ENCODE peak calls at places on chromosomes 16 and 17, in seven cellular contexts. M is CD8-positive, alpha-beta memory T cell; J is GM23248; H is CD8-positive, alpha-beta T cell; P is RWPE1; F is heart left ventricle; R is H9. Y is an unnamed sample.

GRCh38 chr16:69323428-69323827 is 7.0 kb downstream of the PDF start:
- DNase-seq in M (no peak), J (no peak), H (no peak), P (no peak), F (no peak), R (no peak), Y (no peak)

GRCh38 chr16:23597003-23597756 is 1.1 kb upstream of the NDUFAB1 start:
- DNase-seq in M (no peak), J (peak; percentile 26), H (no peak), P (no peak), F (peak; percentile 41), R (peak; percentile 79), Y (no peak)

GRCh38 chr16:87778476-87778829 is 12.7 kb upstream of the KLHDC4 start:
- DNase-seq in M (no peak), J (no peak), H (no peak), P (no peak), F (no peak), R (no peak), Y (no peak)

GRCh38 chr17:57663326-57664070 is 81.6 kb downstream of the CCDC182 start:
- DNase-seq in M (no peak), J (peak; percentile 12), H (no peak), P (no peak), F (no peak), R (no peak), Y (no peak)

GRCh38 chr17:82244413-82245140 is 15.7 kb downstream of the SLC16A3 start:
- DNase-seq in M (no peak), J (peak; percentile 62), H (no peak), P (no peak), F (no peak), R (no peak), Y (no peak)

GRCh38 chr16:17510532-17510931 is 39.8 kb upstream of the XYLT1 start:
- DNase-seq in M (no peak), J (peak; percentile 84), H (no peak), P (no peak), F (no peak), R (no peak), Y (no peak)

GRCh38 chr16:13953501-13953900 is 33.5 kb downstream of the ERCC4 start:
- DNase-seq in M (no peak), J (no peak), H (no peak), P (no peak), F (no peak), R (no peak), Y (no peak)

GRCh38 chr17:16352838-16353701 is at the start of gene CENPV:
- DNase-seq in M (peak; percentile 75), J (peak; percentile 70), H (peak; percentile 63), P (peak; percentile 63), F (peak; percentile 36), R (peak; percentile 96), Y (no peak)

GRCh38 chr16:49521706-49522325 is 148.2 kb downstream of the C16orf78 start:
- DNase-seq in M (no peak), J (no peak), H (no peak), P (no peak), F (no peak), R (no peak), Y (no peak)

DNA sequence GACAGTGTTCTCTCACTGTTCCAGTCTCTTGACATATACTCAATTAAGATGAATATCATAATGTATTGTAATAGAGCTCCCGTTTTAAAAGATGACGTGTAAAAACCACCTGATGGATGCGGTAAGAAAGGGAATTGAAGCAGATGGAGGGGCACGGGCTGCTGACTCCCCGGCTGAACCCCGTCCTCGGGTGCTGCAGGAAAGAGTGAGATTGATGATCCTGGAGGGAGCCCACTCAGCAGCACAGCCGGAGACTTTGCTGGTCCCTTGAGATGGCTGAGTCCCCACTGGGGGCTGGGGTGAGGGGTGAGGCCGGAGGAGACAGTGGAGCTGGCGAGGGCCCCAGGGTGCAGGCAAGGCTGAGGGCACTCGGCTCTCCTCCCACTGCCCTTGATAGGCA is 217.4 kb downstream of the RPTOR start:
- DNase-seq in M (no peak), J (no peak), H (no peak), P (no peak), F (no peak), R (no peak), Y (no peak)
- H3K27ac ChIP-seq in M (no peak overlapping the region), J (peak overlapping the region; percentile 30), H (no peak overlapping the region), P (peak overlapping the region; percentile 94), F (no peak overlapping the region), R (no peak overlapping the region), Y (no peak overlapping the region)

GRCh38 chr17:74904687-74905409 is 11.4 kb upstream of the FADS6 start:
- DNase-seq in M (no peak), J (no peak), H (no peak), P (no peak), F (no peak), R (no peak), Y (no peak)
- H3K27ac ChIP-seq in M (no peak overlapping the region), J (no peak overlapping the region), H (no peak overlapping the region), P (no peak overlapping the region), F (no peak overlapping the region), R (no peak overlapping the region), Y (no peak overlapping the region)

DNA sequence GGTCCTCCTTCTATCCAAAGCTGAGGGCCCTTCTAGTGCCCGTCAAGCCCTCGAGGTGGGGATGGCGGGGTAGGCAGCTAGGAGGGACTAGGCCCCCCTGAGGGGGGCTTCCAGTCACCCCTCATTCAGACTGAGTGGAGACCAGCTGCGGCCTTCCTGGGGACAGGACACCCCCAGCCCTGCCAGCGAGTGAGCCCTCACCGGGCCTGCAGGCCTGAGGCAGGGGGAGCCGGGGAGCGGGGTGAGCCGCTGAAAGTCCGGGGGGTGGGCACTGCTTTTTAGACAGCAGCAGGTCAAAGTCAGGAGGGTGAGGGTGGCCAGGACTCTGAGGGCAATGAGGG is 8.7 kb upstream of the KREMEN2 start:
- DNase-seq in M (no peak), J (no peak), H (no peak), P (no peak), F (no peak), R (no peak), Y (no peak)
- H3K27ac ChIP-seq in M (no peak overlapping the region), J (no peak overlapping the region), H (no peak overlapping the region), P (no peak overlapping the region), F (no peak overlapping the region), R (no peak overlapping the region), Y (no peak overlapping the region)

GRCh38 chr16:11139624-11140375 is 116.2 kb downstream of the SOCS1 start:
- DNase-seq in M (no peak), J (no peak), H (peak; percentile 10), P (no peak), F (no peak), R (peak; percentile 15), Y (no peak)

GRCh38 chr16:11138026-11138768 is 117.8 kb downstream of the SOCS1 start:
- DNase-seq in M (no peak), J (no peak), H (no peak), P (peak; percentile 13), F (no peak), R (peak; percentile 22), Y (no peak)

GRCh38 chr16:11140867-11141266 is 115.1 kb downstream of the SOCS1 start:
- DNase-seq in M (no peak), J (no peak), H (no peak), P (no peak), F (peak; percentile 67), R (peak; percentile 21), Y (no peak)

GRCh38 chr16:11140466-11140865 is 115.5 kb downstream of the SOCS1 start:
- DNase-seq in M (no peak), J (no peak), H (no peak), P (no peak), F (no peak), R (peak; percentile 32), Y (no peak)

GRCh38 chr16:11138769-11139623 is 117.0 kb downstream of the SOCS1 start:
- DNase-seq in M (no peak), J (peak; percentile 65), H (no peak), P (no peak), F (no peak), R (peak; percentile 10), Y (no peak)
- H3K27ac ChIP-seq in M (no peak overlapping the region), J (no peak overlapping the region), H (no peak overlapping the region), P (no peak overlapping the region), F (no peak overlapping the region), R (no peak overlapping the region), Y (no peak overlapping the region)

GRCh38 chr17:10025976-10026785 is 121.1 kb upstream of the RCVRN start:
- DNase-seq in M (no peak), J (no peak), H (no peak), P (no peak), F (no peak), R (peak; percentile 56), Y (no peak)
- H3K27ac ChIP-seq in M (no peak overlapping the region), J (no peak overlapping the region), H (no peak overlapping the region), P (no peak overlapping the region), F (no peak overlapping the region), R (no peak overlapping the region), Y (no peak overlapping the region)

DNA sequence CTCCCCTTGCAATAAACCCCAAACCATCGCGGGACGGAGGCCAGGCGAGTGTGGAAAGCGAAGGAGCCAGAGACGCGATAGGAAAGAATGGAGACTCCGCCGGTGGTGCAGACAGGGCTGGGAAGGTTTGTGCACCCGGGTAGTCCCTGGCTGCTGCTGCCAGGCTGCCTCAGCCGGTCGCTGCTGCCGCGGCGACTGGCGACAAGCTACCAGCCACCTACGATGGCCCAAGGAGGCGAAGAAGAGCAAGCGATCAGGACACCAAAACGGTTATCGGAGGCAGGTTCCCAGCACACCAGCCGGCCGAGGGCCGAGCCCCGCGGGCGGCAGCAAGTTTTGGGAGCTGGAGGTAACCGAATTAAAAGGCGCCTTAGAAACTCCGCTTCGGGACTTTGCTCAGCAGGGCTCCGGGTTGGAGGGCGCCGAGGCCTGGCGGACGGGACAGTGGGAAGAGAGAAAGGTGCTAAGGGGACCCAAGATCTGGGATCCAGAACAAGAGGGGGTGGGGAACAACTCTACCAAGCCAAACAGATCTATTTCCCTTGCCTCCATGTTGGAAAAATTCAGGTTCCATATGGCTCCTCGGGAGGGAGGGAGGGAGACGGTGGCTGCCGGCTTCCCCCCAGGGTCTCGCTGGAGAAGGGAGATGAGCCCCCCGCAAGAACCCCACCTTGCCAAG is 9.6 kb upstream of the HOXB2 start:
- DNase-seq in M (peak; percentile 34), J (no peak), H (no peak), P (no peak), F (no peak), R (peak; percentile 64), Y (no peak)
- H3K27ac ChIP-seq in M (no peak overlapping the region), J (peak overlapping the region; percentile 39), H (no peak overlapping the region), P (peak overlapping the region; percentile 70), F (peak overlapping the region; percentile 29), R (no peak overlapping the region), Y (peak overlapping the region; percentile 60)

DNA sequence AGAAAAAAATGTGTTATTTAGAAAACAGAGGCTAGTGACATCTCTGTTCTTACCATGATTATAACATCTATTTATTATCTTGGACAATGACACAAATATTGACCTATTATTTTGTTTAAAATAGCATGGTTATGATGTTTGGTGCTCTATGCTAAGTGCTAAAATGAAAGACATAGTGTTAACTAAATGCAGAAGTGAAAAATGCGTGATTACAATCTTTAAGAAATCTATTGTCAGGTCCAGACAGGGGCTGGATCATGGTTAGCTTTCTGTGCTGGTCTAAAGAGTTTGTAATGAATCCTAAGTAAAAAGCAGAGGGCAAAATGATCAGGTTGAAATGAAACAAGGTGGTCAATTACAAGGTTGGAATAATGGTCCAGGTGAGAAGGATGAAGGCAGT is 622 bp upstream of the KRT28 start:
- DNase-seq in M (no peak), J (no peak), H (no peak), P (no peak), F (no peak), R (no peak), Y (no peak)
- H3K27ac ChIP-seq in M (no peak overlapping the region), J (no peak overlapping the region), H (no peak overlapping the region), P (no peak overlapping the region), F (no peak overlapping the region), R (no peak overlapping the region), Y (no peak overlapping the region)

Y was measured in vagina.